ENCODE peak calls at places on chromosome 18, in eight cellular contexts. J is heart left ventricle, E is suprapubic skin, L is esophagus squamous epithelium, K is adrenal gland, P is thyroid gland, Q is HCT116, G is tibial nerve. T is an unnamed sample.

GRCh38 chr18:37476182-37476581 is 89.4 kb downstream of the CELF4 start:
- DNase-seq in J (no peak), E (no peak), L (no peak), K (peak; percentile 44), P (peak; percentile 12), Q (peak; percentile 31), G (no peak), T (no peak)

GRCh38 chr18:75223687-75224347 is 13.2 kb downstream of the TSHZ1 start:
- DNase-seq in J (no peak), E (no peak), L (no peak), K (no peak), P (no peak), Q (no peak), G (no peak), T (no peak)

GRCh38 chr18:51658436-51658835 is 461.0 kb upstream of the MEX3C start:
- DNase-seq in J (no peak), E (no peak), L (no peak), K (no peak), P (no peak), Q (no peak), G (no peak), T (no peak)

GRCh38 chr18:58069721-58070292 is 25.8 kb downstream of the NEDD4L start:
- DNase-seq in J (no peak), E (no peak), L (no peak), K (no peak), P (no peak), Q (no peak), G (no peak), T (no peak)

GRCh38 chr18:48634491-48634890 is 95.7 kb downstream of the CTIF start:
- DNase-seq in J (no peak), E (no peak), L (no peak), K (no peak), P (peak; percentile 24), Q (no peak), G (no peak), T (no peak)

GRCh38 chr18:69845588-69846506 is 101.8 kb downstream of the CD226 start:
- DNase-seq in J (no peak), E (no peak), L (no peak), K (no peak), P (peak; percentile 67), Q (no peak), G (no peak), T (no peak)

GRCh38 chr18:36757081-36757480 is 71.7 kb downstream of the TPGS2 start:
- DNase-seq in J (no peak), E (no peak), L (no peak), K (peak; percentile 22), P (no peak), Q (peak; percentile 44), G (peak; percentile 65), T (no peak)

GRCh38 chr18:31606265-31606664 is 14.6 kb downstream of the TTR start:
- DNase-seq in J (no peak), E (no peak), L (no peak), K (no peak), P (no peak), Q (no peak), G (no peak), T (no peak)

GRCh38 chr18:23283933-23284430 is 148.7 kb downstream of the CABLES1 start:
- DNase-seq in J (no peak), E (no peak), L (no peak), K (peak; percentile 20), P (no peak), Q (peak; percentile 65), G (no peak), T (no peak)

GRCh38 chr18:32576296-32576916 is 105.7 kb upstream of the GAREM1 start:
- DNase-seq in J (no peak), E (no peak), L (no peak), K (peak; percentile 10), P (peak; percentile 57), Q (no peak), G (no peak), T (no peak)

GRCh38 chr18:55405655-55406373 is 182.2 kb downstream of the TCF4 start:
- DNase-seq in J (peak; percentile 91), E (peak; percentile 86), L (no peak), K (peak; percentile 93), P (peak; percentile 69), Q (no peak), G (peak; percentile 86), T (peak; percentile 47)

GRCh38 chr18:49008716-49009115 is 58.0 kb upstream of the SMAD7 start:
- DNase-seq in J (no peak), E (peak; percentile 40), L (no peak), K (no peak), P (no peak), Q (no peak), G (no peak), T (no peak)

GRCh38 chr18:35525795-35526475 is 28.2 kb upstream of the INO80C start:
- DNase-seq in J (no peak), E (no peak), L (no peak), K (peak; percentile 13), P (peak; percentile 77), Q (no peak), G (no peak), T (no peak)

GRCh38 chr18:75280427-75281280 is 70.1 kb downstream of the TSHZ1 start:
- DNase-seq in J (no peak), E (peak; percentile 54), L (no peak), K (no peak), P (no peak), Q (no peak), G (no peak), T (no peak)

GRCh38 chr18:58671941-58672565 is 788 bp downstream of the MALT1 start:
- DNase-seq in J (no peak), E (peak; percentile 77), L (peak; percentile 7), K (peak; percentile 8), P (no peak), Q (no peak), G (no peak), T (peak; percentile 52)

GRCh38 chr18:22345733-22346132 is 72.0 kb downstream of the CTAGE1 start:
- DNase-seq in J (no peak), E (no peak), L (no peak), K (peak; percentile 92), P (peak; percentile 39), Q (no peak), G (no peak), T (no peak)

DNA sequence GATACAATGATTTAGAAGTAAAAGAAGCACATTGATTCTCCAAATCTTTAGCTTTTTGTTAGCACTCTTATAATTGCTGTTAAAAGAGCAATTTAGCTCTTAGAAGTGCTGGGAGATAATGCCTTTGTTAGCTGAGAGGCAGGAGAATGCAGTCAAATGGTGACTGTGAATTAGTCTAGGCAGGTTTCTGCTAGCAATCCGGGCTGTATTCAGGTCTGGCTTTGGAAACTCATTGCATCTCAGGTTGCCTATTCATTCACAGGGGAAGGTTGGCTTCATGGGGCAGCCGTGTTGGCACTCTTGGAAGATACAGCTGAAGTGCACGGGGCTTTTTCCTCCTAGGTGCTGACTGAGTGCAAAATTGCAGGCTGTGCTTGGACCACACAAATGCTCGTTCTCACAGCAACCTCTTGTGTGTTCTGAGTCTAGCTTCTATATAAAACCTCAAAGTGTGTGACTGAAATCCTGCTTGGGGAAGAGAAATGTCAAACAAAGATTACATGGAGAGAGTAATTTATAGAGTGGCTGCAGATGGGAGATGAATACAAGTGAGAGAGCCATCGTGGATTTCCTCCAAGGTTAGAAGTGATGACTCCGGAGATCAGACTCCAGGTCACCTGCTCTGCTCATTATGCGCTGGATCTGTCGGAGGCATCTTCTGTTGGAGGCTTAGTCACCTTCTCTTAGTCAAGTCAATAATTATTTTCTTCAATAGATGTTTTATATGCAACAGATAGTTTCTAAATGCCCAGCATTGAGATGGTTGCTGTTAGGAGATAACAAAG is 167.8 kb downstream of the PMAIP1 start:
- DNase-seq in J (no peak), E (no peak), L (no peak), K (no peak), P (no peak), Q (no peak), G (no peak), T (no peak)
- TF ChIP-seq POLR2A in J (no peak), E (no peak), L (no peak), K (no peak), P (no peak), Q (no peak), G (no peak), T (no peak)

GRCh38 chr18:3717626-3718025 is 267.7 kb downstream of the TGIF1 start:
- DNase-seq in J (no peak), E (no peak), L (no peak), K (no peak), P (no peak), Q (no peak), G (no peak), T (no peak)
- H3K27ac ChIP-seq in J (no peak overlapping the region), E (no peak overlapping the region), L (no peak overlapping the region), K (no peak overlapping the region), P (peak overlapping the region; percentile 59), Q (no peak overlapping the region), G (no peak overlapping the region), T (no peak overlapping the region)

GRCh38 chr18:3452750-3453539 is 3.0 kb downstream of the TGIF1 start:
- DNase-seq in J (no peak), E (no peak), L (no peak), K (no peak), P (no peak), Q (no peak), G (no peak), T (peak; percentile 27)

GRCh38 chr18:3451989-3452749 is 2.2 kb downstream of the TGIF1 start:
- DNase-seq in J (peak; percentile 66), E (peak; percentile 76), L (no peak), K (peak; percentile 56), P (peak; percentile 84), Q (no peak), G (peak; percentile 55), T (peak; percentile 73)

GRCh38 chr18:3454365-3455089 is 4.6 kb downstream of the TGIF1 start:
- DNase-seq in J (peak; percentile 35), E (no peak), L (no peak), K (peak; percentile 57), P (peak; percentile 39), Q (no peak), G (peak; percentile 72), T (no peak)

GRCh38 chr18:3455090-3455640 is 5.2 kb downstream of the TGIF1 start:
- DNase-seq in J (no peak), E (no peak), L (no peak), K (no peak), P (no peak), Q (no peak), G (no peak), T (no peak)

DNA sequence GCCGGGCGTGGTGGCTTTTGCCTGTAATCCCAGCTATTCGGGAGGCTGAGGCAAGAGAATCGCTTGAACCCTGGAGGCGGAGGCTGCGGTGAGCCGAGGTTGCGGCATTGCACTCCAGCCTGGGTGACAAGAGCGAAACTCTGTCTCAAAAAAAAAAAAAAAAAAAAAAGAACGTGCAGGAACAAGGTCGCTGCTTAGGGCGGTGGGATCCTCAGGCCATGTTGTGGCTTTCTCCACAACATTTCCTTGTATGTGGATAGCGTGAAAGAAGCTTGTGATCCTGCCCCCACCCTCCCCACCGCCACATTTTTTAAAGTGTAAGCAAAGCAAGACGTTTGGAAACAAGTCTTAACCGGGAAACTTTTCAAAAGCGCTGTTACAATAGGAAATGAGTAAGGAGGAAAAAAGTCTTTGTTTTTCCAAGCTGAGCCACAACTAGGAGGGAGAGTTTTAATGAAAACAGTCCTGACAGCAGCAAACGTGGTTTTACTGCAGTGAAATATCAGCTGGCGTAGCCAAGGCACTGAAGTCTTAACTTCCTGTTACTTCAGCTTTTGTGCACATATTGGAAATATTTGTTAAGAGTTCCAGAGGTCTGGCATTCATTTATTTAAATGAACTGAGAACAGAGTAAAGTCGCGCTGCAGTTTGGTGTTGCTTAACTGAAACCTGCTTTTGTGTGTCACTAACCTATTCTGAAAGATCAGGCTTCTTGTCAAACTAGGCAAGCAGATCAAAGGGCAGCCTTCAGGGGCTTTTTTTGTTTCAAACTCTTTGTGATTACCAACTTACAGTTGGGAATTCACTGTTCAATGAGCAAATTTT is 3.8 kb downstream of the TGIF1 start:
- DNase-seq in J (peak; percentile 52), E (peak; percentile 87), L (no peak), K (peak; percentile 64), P (peak; percentile 60), Q (no peak), G (peak; percentile 68), T (peak; percentile 41)
- H3K4me1 ChIP-seq in J (peaks cover 31% of the 10 kb centered on the region), E (peaks cover 62% of the 10 kb centered on the region), L (peaks cover 39% of the 10 kb centered on the region), K (peaks cover 11% of the 10 kb centered on the region), P (peaks cover 33% of the 10 kb centered on the region), Q (peaks cover 69% of the 10 kb centered on the region), G (no peaks in the 10 kb centered on the region), T (peaks cover 40% of the 10 kb centered on the region)

GRCh38 chr18:26356045-26356785 is 130.0 kb downstream of the TAF4B start:
- DNase-seq in J (no peak), E (no peak), L (no peak), K (no peak), P (no peak), Q (no peak), G (no peak), T (no peak)
- TF ChIP-seq POLR2A in J (no peak), E (no peak), L (no peak), K (no peak), P (no peak), Q (no peak), G (no peak), T (no peak)

T was measured in stomach.